ENCODE peak calls at places on chromosomes 13 and 19, in four cellular contexts. One of them, this sample, is unnamed.

GRCh38 chr13:113722921-113723320 is 36.1 kb upstream of the TMEM255B start:
- DNase-seq in GOT3: no peak
- DNase-seq in AG04450: no peak
- DNase-seq in activated T-cell treated with anti-CD3 and anti-CD28 coated beads for 1 hour: no peak
- DNase-seq in this sample: no peak

GRCh38 chr13:28059214-28059613 is 41.2 kb downstream of the FLT3 start:
- DNase-seq in GOT3: no peak
- DNase-seq in AG04450: no peak
- DNase-seq in activated T-cell treated with anti-CD3 and anti-CD28 coated beads for 1 hour: peak
- DNase-seq in this sample: peak

GRCh38 chr13:22801402-22802003 is 379.3 kb upstream of the SGCG start:
- DNase-seq in GOT3: no peak
- DNase-seq in AG04450: no peak
- DNase-seq in activated T-cell treated with anti-CD3 and anti-CD28 coated beads for 1 hour: no peak
- DNase-seq in this sample: no peak

GRCh38 chr13:43786766-43787517 is at the start of gene ENOX1:
- DNase-seq in GOT3: peak
- DNase-seq in AG04450: peak
- DNase-seq in activated T-cell treated with anti-CD3 and anti-CD28 coated beads for 1 hour: no peak
- DNase-seq in this sample: no peak

GRCh38 chr13:21458816-21459701 is at the start of gene ZDHHC20:
- DNase-seq in GOT3: peak
- DNase-seq in AG04450: peak
- DNase-seq in activated T-cell treated with anti-CD3 and anti-CD28 coated beads for 1 hour: peak
- DNase-seq in this sample: peak

GRCh38 chr13:96730676-96731075 is 263.6 kb downstream of the OXGR1 start:
- DNase-seq in GOT3: no peak
- DNase-seq in AG04450: no peak
- DNase-seq in activated T-cell treated with anti-CD3 and anti-CD28 coated beads for 1 hour: no peak
- DNase-seq in this sample: no peak

GRCh38 chr19:16285769-16286564 is 38.7 kb upstream of the KLF2 start:
- DNase-seq in GOT3: no peak
- DNase-seq in AG04450: no peak
- DNase-seq in activated T-cell treated with anti-CD3 and anti-CD28 coated beads for 1 hour: no peak
- DNase-seq in this sample: no peak

GRCh38 chr19:792361-792885 is 4.8 kb upstream of the PTBP1 start:
- DNase-seq in GOT3: no peak
- DNase-seq in AG04450: no peak
- DNase-seq in activated T-cell treated with anti-CD3 and anti-CD28 coated beads for 1 hour: no peak
- DNase-seq in this sample: no peak

GRCh38 chr19:29505034-29505824 is 20.6 kb upstream of the VSTM2B start:
- DNase-seq in GOT3: no peak
- DNase-seq in AG04450: no peak
- DNase-seq in activated T-cell treated with anti-CD3 and anti-CD28 coated beads for 1 hour: no peak
- DNase-seq in this sample: no peak

GRCh38 chr19:31548941-31549340 is 199.7 kb upstream of the TSHZ3 start:
- DNase-seq in GOT3: no peak
- DNase-seq in AG04450: peak
- DNase-seq in activated T-cell treated with anti-CD3 and anti-CD28 coated beads for 1 hour: no peak
- DNase-seq in this sample: no peak

GRCh38 chr13:36282818-36283432 is 14.7 kb downstream of the CCDC169 start:
- DNase-seq in GOT3: no peak
- DNase-seq in AG04450: peak
- DNase-seq in activated T-cell treated with anti-CD3 and anti-CD28 coated beads for 1 hour: no peak
- DNase-seq in this sample: no peak

GRCh38 chr13:73576291-73576690 is 517.5 kb downstream of the KLF5 start:
- DNase-seq in GOT3: no peak
- DNase-seq in AG04450: no peak
- DNase-seq in activated T-cell treated with anti-CD3 and anti-CD28 coated beads for 1 hour: no peak
- DNase-seq in this sample: no peak

GRCh38 chr19:56245062-56245740 is 27.3 kb upstream of the EDDM13 start:
- DNase-seq in GOT3: no peak
- DNase-seq in AG04450: no peak
- DNase-seq in activated T-cell treated with anti-CD3 and anti-CD28 coated beads for 1 hour: no peak
- DNase-seq in this sample: no peak

GRCh38 chr19:27750697-27751391 is 1462.1 kb downstream of the UQCRFS1 start:
- DNase-seq in GOT3: no peak
- DNase-seq in AG04450: no peak
- DNase-seq in activated T-cell treated with anti-CD3 and anti-CD28 coated beads for 1 hour: no peak
- DNase-seq in this sample: no peak

GRCh38 chr19:7606289-7606688 is 10.6 kb downstream of the CAMSAP3 start:
- DNase-seq in GOT3: no peak
- DNase-seq in AG04450: no peak
- DNase-seq in activated T-cell treated with anti-CD3 and anti-CD28 coated beads for 1 hour: no peak
- DNase-seq in this sample: no peak

GRCh38 chr13:27772651-27773425 is 19.4 kb upstream of the GSX1 start:
- DNase-seq in GOT3: no peak
- DNase-seq in AG04450: no peak
- DNase-seq in activated T-cell treated with anti-CD3 and anti-CD28 coated beads for 1 hour: no peak
- DNase-seq in this sample: no peak

GRCh38 chr13:47216176-47216822 is 319.4 kb upstream of the HTR2A start:
- DNase-seq in GOT3: no peak
- DNase-seq in AG04450: peak
- DNase-seq in activated T-cell treated with anti-CD3 and anti-CD28 coated beads for 1 hour: no peak
- DNase-seq in this sample: no peak

GRCh38 chr19:46384396-46384795 is 29.0 kb downstream of the CCDC8 start:
- DNase-seq in GOT3: no peak
- DNase-seq in AG04450: no peak
- DNase-seq in activated T-cell treated with anti-CD3 and anti-CD28 coated beads for 1 hour: no peak
- DNase-seq in this sample: no peak

GRCh38 chr13:51916962-51917361 is 55.2 kb downstream of the CCDC70 start:
- DNase-seq in GOT3: no peak
- DNase-seq in AG04450: no peak
- DNase-seq in activated T-cell treated with anti-CD3 and anti-CD28 coated beads for 1 hour: no peak
- DNase-seq in this sample: no peak

GRCh38 chr13:108212901-108213300 is 2.4 kb downstream of the LIG4 start:
- DNase-seq in GOT3: no peak
- DNase-seq in AG04450: no peak
- DNase-seq in activated T-cell treated with anti-CD3 and anti-CD28 coated beads for 1 hour: no peak
- DNase-seq in this sample: no peak

GRCh38 chr19:4444765-4445741 is 12.5 kb downstream of the UBXN6 start:
- DNase-seq in GOT3: no peak
- DNase-seq in AG04450: no peak
- DNase-seq in activated T-cell treated with anti-CD3 and anti-CD28 coated beads for 1 hour: no peak
- DNase-seq in this sample: no peak

This sample was measured in activated T-helper 2 cell treated with anti-CD3 and anti-CD28 coated beads, Interferon-gamma antibody, Interleukin-2, Interleukin-4, amounts not matched to agents 10 μg/mL and 5 μg/mL and 100 μg/mL, durations not matched to agents 14 hours and 24 hours and 36 hours.